ENCODE peak calls at places on chromosomes 1 and 21, in eight cellular contexts. One of them, this sample, is unnamed.
A peak's percentile ranks its signal among the peaks of the same experiment; 100 is the strongest.

GRCh38 chr21:45854702-45855247 is 126.8 kb upstream of the COL6A1 start:
- DNase-seq in psoas muscle: no peak
- DNase-seq in activated CD4-positive, alpha-beta T cell treated with anti-CD3 and anti-CD28 coated beads for 36 hours: no peak
- DNase-seq in GF-D8: no peak
- DNase-seq in Right ventricle myocardium inferior: no peak
- DNase-seq in activated naive CD4-positive, alpha-beta T cell treated with anti-CD3 and anti-CD28 coated beads for 36 hours: no peak
- DNase-seq in Right ventricle myocardium superior: no peak
- DNase-seq in mesothelial cell of epicardium: no peak
- DNase-seq in this sample: peak; percentile 46

GRCh38 chr1:99546432-99547416 is 99.2 kb upstream of the PALMD start:
- DNase-seq in psoas muscle: no peak
- DNase-seq in activated CD4-positive, alpha-beta T cell treated with anti-CD3 and anti-CD28 coated beads for 36 hours: no peak
- DNase-seq in GF-D8: no peak
- DNase-seq in activated naive CD4-positive, alpha-beta T cell treated with anti-CD3 and anti-CD28 coated beads for 36 hours: no peak
- DNase-seq in Right ventricle myocardium superior: no peak
- DNase-seq in mesothelial cell of epicardium: no peak
- DNase-seq in Right ventricle myocardium inferior: no peak
- DNase-seq in this sample: no peak

GRCh38 chr1:240465531-240465940 is 146.4 kb downstream of the GREM2 start:
- DNase-seq in mesothelial cell of epicardium: no peak
- DNase-seq in GF-D8: no peak
- DNase-seq in Right ventricle myocardium superior: no peak
- DNase-seq in activated CD4-positive, alpha-beta T cell treated with anti-CD3 and anti-CD28 coated beads for 36 hours: no peak
- DNase-seq in Right ventricle myocardium inferior: no peak
- DNase-seq in psoas muscle: no peak
- DNase-seq in activated naive CD4-positive, alpha-beta T cell treated with anti-CD3 and anti-CD28 coated beads for 36 hours: no peak
- DNase-seq in this sample: no peak

GRCh38 chr1:214281902-214282695 is 1.1 kb downstream of the SMYD2 start:
- DNase-seq in GF-D8: no peak
- DNase-seq in Right ventricle myocardium inferior: no peak
- DNase-seq in activated CD4-positive, alpha-beta T cell treated with anti-CD3 and anti-CD28 coated beads for 36 hours: no peak
- DNase-seq in Right ventricle myocardium superior: peak; percentile 76
- DNase-seq in activated naive CD4-positive, alpha-beta T cell treated with anti-CD3 and anti-CD28 coated beads for 36 hours: no peak
- DNase-seq in mesothelial cell of epicardium: no peak
- DNase-seq in psoas muscle: peak; percentile 73
- DNase-seq in this sample: peak; percentile 65

GRCh38 chr1:239884776-239885175 is 206.9 kb upstream of the FMN2 start:
- DNase-seq in activated naive CD4-positive, alpha-beta T cell treated with anti-CD3 and anti-CD28 coated beads for 36 hours: no peak
- DNase-seq in activated CD4-positive, alpha-beta T cell treated with anti-CD3 and anti-CD28 coated beads for 36 hours: no peak
- DNase-seq in GF-D8: no peak
- DNase-seq in mesothelial cell of epicardium: no peak
- DNase-seq in Right ventricle myocardium superior: no peak
- DNase-seq in Right ventricle myocardium inferior: no peak
- DNase-seq in psoas muscle: no peak
- DNase-seq in this sample: no peak

GRCh38 chr1:42165511-42166210 is 1.1 kb upstream of the GUCA2A start:
- DNase-seq in GF-D8: no peak
- DNase-seq in Right ventricle myocardium inferior: no peak
- DNase-seq in Right ventricle myocardium superior: peak; percentile 81
- DNase-seq in activated CD4-positive, alpha-beta T cell treated with anti-CD3 and anti-CD28 coated beads for 36 hours: no peak
- DNase-seq in mesothelial cell of epicardium: peak; percentile 93
- DNase-seq in activated naive CD4-positive, alpha-beta T cell treated with anti-CD3 and anti-CD28 coated beads for 36 hours: no peak
- DNase-seq in psoas muscle: no peak
- DNase-seq in this sample: no peak

GRCh38 chr1:24331961-24332673 is 13.0 kb downstream of the GRHL3 start:
- DNase-seq in activated naive CD4-positive, alpha-beta T cell treated with anti-CD3 and anti-CD28 coated beads for 36 hours: no peak
- DNase-seq in mesothelial cell of epicardium: no peak
- DNase-seq in Right ventricle myocardium superior: no peak
- DNase-seq in psoas muscle: no peak
- DNase-seq in Right ventricle myocardium inferior: no peak
- DNase-seq in activated CD4-positive, alpha-beta T cell treated with anti-CD3 and anti-CD28 coated beads for 36 hours: no peak
- DNase-seq in GF-D8: no peak
- DNase-seq in this sample: no peak

GRCh38 chr1:92980732-92981647 is 19.7 kb upstream of the DIPK1A start:
- DNase-seq in activated CD4-positive, alpha-beta T cell treated with anti-CD3 and anti-CD28 coated beads for 36 hours: peak; percentile 46
- DNase-seq in Right ventricle myocardium superior: no peak
- DNase-seq in mesothelial cell of epicardium: no peak
- DNase-seq in activated naive CD4-positive, alpha-beta T cell treated with anti-CD3 and anti-CD28 coated beads for 36 hours: peak; percentile 55
- DNase-seq in Right ventricle myocardium inferior: no peak
- DNase-seq in GF-D8: no peak
- DNase-seq in psoas muscle: no peak
- DNase-seq in this sample: no peak

GRCh38 chr1:110190282-110190929 is 19.7 kb upstream of the KCNC4 start:
- DNase-seq in activated naive CD4-positive, alpha-beta T cell treated with anti-CD3 and anti-CD28 coated beads for 36 hours: no peak
- DNase-seq in activated CD4-positive, alpha-beta T cell treated with anti-CD3 and anti-CD28 coated beads for 36 hours: no peak
- DNase-seq in psoas muscle: peak; percentile 60
- DNase-seq in GF-D8: no peak
- DNase-seq in Right ventricle myocardium superior: peak; percentile 61
- DNase-seq in mesothelial cell of epicardium: no peak
- DNase-seq in Right ventricle myocardium inferior: no peak
- DNase-seq in this sample: no peak

GRCh38 chr1:160061376-160062100 is 8.4 kb downstream of the KCNJ10 start:
- DNase-seq in mesothelial cell of epicardium: no peak
- DNase-seq in activated naive CD4-positive, alpha-beta T cell treated with anti-CD3 and anti-CD28 coated beads for 36 hours: no peak
- DNase-seq in psoas muscle: no peak
- DNase-seq in activated CD4-positive, alpha-beta T cell treated with anti-CD3 and anti-CD28 coated beads for 36 hours: no peak
- DNase-seq in GF-D8: no peak
- DNase-seq in Right ventricle myocardium superior: no peak
- DNase-seq in Right ventricle myocardium inferior: no peak
- DNase-seq in this sample: no peak

GRCh38 chr1:12580054-12580887 is 37.7 kb downstream of the DHRS3 start:
- DNase-seq in activated naive CD4-positive, alpha-beta T cell treated with anti-CD3 and anti-CD28 coated beads for 36 hours: no peak
- DNase-seq in GF-D8: no peak
- DNase-seq in psoas muscle: peak; percentile 81
- DNase-seq in Right ventricle myocardium superior: no peak
- DNase-seq in mesothelial cell of epicardium: no peak
- DNase-seq in Right ventricle myocardium inferior: no peak
- DNase-seq in activated CD4-positive, alpha-beta T cell treated with anti-CD3 and anti-CD28 coated beads for 36 hours: no peak
- DNase-seq in this sample: no peak

GRCh38 chr1:4108741-4109625 is 208.9 kb upstream of the C1orf174 start:
- DNase-seq in activated naive CD4-positive, alpha-beta T cell treated with anti-CD3 and anti-CD28 coated beads for 36 hours: no peak
- DNase-seq in Right ventricle myocardium superior: no peak
- DNase-seq in Right ventricle myocardium inferior: no peak
- DNase-seq in activated CD4-positive, alpha-beta T cell treated with anti-CD3 and anti-CD28 coated beads for 36 hours: no peak
- DNase-seq in mesothelial cell of epicardium: no peak
- DNase-seq in GF-D8: no peak
- DNase-seq in psoas muscle: peak; percentile 49
- DNase-seq in this sample: no peak

This sample was measured in chondrocyte.